ENCODE peak calls at places on chromosomes 11 and 22, in five cellular contexts. One of them, this sample, is unnamed. For H3K4me1 and H3K27me3, the result is how much of the 10 kb centered on the place peaks cover.

GRCh38 chr11:126700773-126701554 is 299.6 kb downstream of the KIRREL3 start:
- DNase-seq in small intestine: no peak
- DNase-seq in stomach: no peak
- DNase-seq in effector memory CD4-positive, alpha-beta T cell: no peak
- DNase-seq in spleen: no peak
- DNase-seq in this sample: no peak

GRCh38 chr11:73317373-73317772 is 9.3 kb downstream of the ARHGEF17 start:
- DNase-seq in small intestine: no peak
- DNase-seq in stomach: peak
- DNase-seq in effector memory CD4-positive, alpha-beta T cell: no peak
- DNase-seq in spleen: no peak
- DNase-seq in this sample: no peak

GRCh38 chr11:47394322-47395224 is 13.8 kb upstream of the SLC39A13 start:
- DNase-seq in small intestine: no peak
- DNase-seq in stomach: peak
- DNase-seq in effector memory CD4-positive, alpha-beta T cell: peak
- DNase-seq in spleen: peak
- DNase-seq in this sample: peak

GRCh38 chr11:130523166-130523565 is 74.7 kb downstream of the ADAMTS15 start:
- DNase-seq in small intestine: no peak
- DNase-seq in stomach: no peak
- DNase-seq in effector memory CD4-positive, alpha-beta T cell: no peak
- DNase-seq in spleen: no peak
- DNase-seq in this sample: no peak

GRCh38 chr11:36157151-36157519 is 132.1 kb downstream of the COMMD9 start:
- DNase-seq in small intestine: no peak
- DNase-seq in stomach: no peak
- DNase-seq in effector memory CD4-positive, alpha-beta T cell: no peak
- DNase-seq in spleen: no peak
- DNase-seq in this sample: no peak

GRCh38 chr11:93646399-93646798 is 15.1 kb upstream of the CEP295 start:
- DNase-seq in small intestine: no peak
- DNase-seq in stomach: no peak
- DNase-seq in effector memory CD4-positive, alpha-beta T cell: no peak
- DNase-seq in spleen: no peak
- DNase-seq in this sample: no peak

GRCh38 chr11:134554106-134554505 is 142.1 kb upstream of the B3GAT1 start:
- DNase-seq in small intestine: no peak
- DNase-seq in stomach: no peak
- DNase-seq in effector memory CD4-positive, alpha-beta T cell: no peak
- DNase-seq in spleen: no peak
- DNase-seq in this sample: no peak

GRCh38 chr11:75376175-75376574 is 23.1 kb upstream of the RPS3 start:
- DNase-seq in small intestine: no peak
- DNase-seq in stomach: no peak
- DNase-seq in effector memory CD4-positive, alpha-beta T cell: no peak
- DNase-seq in spleen: no peak
- DNase-seq in this sample: no peak

GRCh38 chr22:18126606-18127005 is 16.0 kb downstream of the TUBA8 start:
- DNase-seq in small intestine: no peak
- DNase-seq in stomach: no peak
- DNase-seq in effector memory CD4-positive, alpha-beta T cell: no peak
- DNase-seq in spleen: no peak
- DNase-seq in this sample: no peak

GRCh38 chr22:45842141-45842831 is 134.7 kb downstream of the WNT7B start:
- DNase-seq in small intestine: no peak
- DNase-seq in stomach: no peak
- DNase-seq in effector memory CD4-positive, alpha-beta T cell: no peak
- DNase-seq in spleen: no peak
- DNase-seq in this sample: no peak

GRCh38 chr11:118415739-118416068 is 14.3 kb downstream of the ATP5MG start:
- DNase-seq in small intestine: peak
- DNase-seq in stomach: peak
- DNase-seq in effector memory CD4-positive, alpha-beta T cell: no peak
- DNase-seq in spleen: no peak
- DNase-seq in this sample: no peak

GRCh38 chr11:118098996-118099837 is 12.5 kb upstream of the SMIM35 start:
- DNase-seq in small intestine: no peak
- DNase-seq in stomach: no peak
- DNase-seq in effector memory CD4-positive, alpha-beta T cell: no peak
- DNase-seq in spleen: no peak
- DNase-seq in this sample: no peak

GRCh38 chr22:37433786-37434185 is 6.5 kb upstream of the ELFN2 start:
- DNase-seq in small intestine: no peak
- DNase-seq in stomach: no peak
- DNase-seq in effector memory CD4-positive, alpha-beta T cell: no peak
- DNase-seq in spleen: no peak
- DNase-seq in this sample: no peak

GRCh38 chr11:8744423-8744822 is 61.8 kb downstream of the RPL27A start:
- DNase-seq in small intestine: no peak
- DNase-seq in stomach: no peak
- DNase-seq in effector memory CD4-positive, alpha-beta T cell: no peak
- DNase-seq in spleen: no peak
- DNase-seq in this sample: no peak

GRCh38 chr11:13207665-13208594 is 69.7 kb upstream of the BMAL1 start:
- DNase-seq in small intestine: peak
- DNase-seq in stomach: no peak
- DNase-seq in effector memory CD4-positive, alpha-beta T cell: no peak
- DNase-seq in spleen: no peak
- DNase-seq in this sample: peak

GRCh38 chr22:25853501-25853900 is 111.5 kb downstream of the MYO18B start:
- DNase-seq in small intestine: no peak
- DNase-seq in stomach: no peak
- DNase-seq in effector memory CD4-positive, alpha-beta T cell: no peak
- DNase-seq in spleen: no peak
- DNase-seq in this sample: no peak

GRCh38 chr11:57792060-57792541 is 30.5 kb downstream of the CTNND1 start:
- DNase-seq in small intestine: peak
- DNase-seq in stomach: peak
- DNase-seq in effector memory CD4-positive, alpha-beta T cell: peak
- DNase-seq in spleen: peak
- DNase-seq in this sample: peak

GRCh38 chr22:33597274-33597985 is 322.8 kb downstream of the LARGE1 start:
- DNase-seq in small intestine: no peak
- DNase-seq in stomach: no peak
- DNase-seq in effector memory CD4-positive, alpha-beta T cell: no peak
- DNase-seq in spleen: no peak
- DNase-seq in this sample: no peak

GRCh38 chr11:103266167-103266831 is 157.1 kb downstream of the DYNC2H1 start:
- DNase-seq in small intestine: no peak
- DNase-seq in stomach: no peak
- DNase-seq in effector memory CD4-positive, alpha-beta T cell: no peak
- DNase-seq in spleen: no peak
- DNase-seq in this sample: no peak

DNA sequence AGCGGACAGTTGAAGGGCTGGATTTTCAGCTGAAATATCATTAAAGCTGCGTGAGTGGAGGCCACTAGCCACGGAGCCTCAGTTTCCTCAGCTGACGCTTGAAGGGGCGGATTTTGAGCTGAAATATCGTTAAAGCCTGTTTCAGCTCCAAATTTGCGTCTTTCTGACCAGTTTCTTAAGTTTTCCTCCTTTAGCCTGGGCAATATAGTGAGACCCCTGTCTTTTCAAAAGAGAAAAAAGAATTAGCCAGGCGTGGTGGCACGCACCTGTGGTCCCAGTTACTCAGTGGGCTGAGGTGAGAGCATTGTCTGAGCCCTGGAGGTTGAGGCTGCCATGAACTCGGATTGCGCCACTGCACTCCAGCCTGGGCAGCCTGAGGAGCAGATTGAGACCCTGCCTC is 3.7 kb downstream of the AP2A2 start:
- DNase-seq in small intestine: no peak
- DNase-seq in stomach: no peak
- DNase-seq in effector memory CD4-positive, alpha-beta T cell: no peak
- DNase-seq in spleen: no peak
- DNase-seq in this sample: no peak
- H3K4me1 ChIP-seq in small intestine: under half
- H3K4me1 ChIP-seq in stomach: half or more
- H3K4me1 ChIP-seq in effector memory CD4-positive, alpha-beta T cell: under half
- H3K4me1 ChIP-seq in spleen: half or more
- H3K4me1 ChIP-seq in this sample: half or more

DNA sequence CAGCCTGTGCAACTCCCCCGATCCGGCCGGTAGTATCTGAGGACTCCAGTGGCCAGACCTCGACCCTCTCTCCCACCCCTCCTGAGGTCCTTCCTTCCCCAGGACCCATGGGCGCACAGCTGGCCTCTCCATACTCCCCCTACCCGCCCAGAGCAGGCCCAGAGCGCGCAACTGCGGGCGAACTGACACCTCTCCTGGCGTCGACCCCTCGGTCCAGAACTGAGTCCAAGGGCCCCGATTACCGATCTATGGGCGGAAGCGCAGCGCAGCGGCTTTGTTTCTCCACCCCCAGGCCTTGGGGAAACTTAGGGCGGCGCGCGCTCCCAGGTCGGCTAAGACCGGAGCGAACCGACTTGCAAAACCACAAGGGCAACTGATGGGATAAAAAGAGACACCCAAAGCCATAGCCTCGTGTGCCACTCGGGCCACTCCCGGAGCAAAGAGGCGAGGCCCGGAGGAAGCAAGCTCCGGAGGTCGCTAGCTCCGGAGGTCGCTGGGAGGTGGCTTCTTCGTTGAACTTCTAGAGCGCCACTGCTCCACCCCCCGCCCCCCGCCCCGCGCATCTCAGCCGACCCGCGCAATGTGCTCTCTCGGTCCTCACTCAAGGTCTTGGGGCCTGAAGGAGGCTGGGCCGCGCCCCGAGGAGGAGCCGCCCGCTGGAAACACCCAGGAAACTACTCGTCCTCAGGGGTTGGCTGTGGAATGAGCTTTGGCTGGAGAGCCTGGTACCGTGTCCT is 9.8 kb upstream of the ALX4 start:
- DNase-seq in small intestine: no peak
- DNase-seq in stomach: no peak
- DNase-seq in effector memory CD4-positive, alpha-beta T cell: no peak
- DNase-seq in spleen: peak
- DNase-seq in this sample: no peak
- H3K27me3 ChIP-seq in small intestine: half or more
- H3K27me3 ChIP-seq in stomach: half or more
- H3K27me3 ChIP-seq in effector memory CD4-positive, alpha-beta T cell: under half
- H3K27me3 ChIP-seq in spleen: half or more
- H3K27me3 ChIP-seq in this sample: under half

DNA sequence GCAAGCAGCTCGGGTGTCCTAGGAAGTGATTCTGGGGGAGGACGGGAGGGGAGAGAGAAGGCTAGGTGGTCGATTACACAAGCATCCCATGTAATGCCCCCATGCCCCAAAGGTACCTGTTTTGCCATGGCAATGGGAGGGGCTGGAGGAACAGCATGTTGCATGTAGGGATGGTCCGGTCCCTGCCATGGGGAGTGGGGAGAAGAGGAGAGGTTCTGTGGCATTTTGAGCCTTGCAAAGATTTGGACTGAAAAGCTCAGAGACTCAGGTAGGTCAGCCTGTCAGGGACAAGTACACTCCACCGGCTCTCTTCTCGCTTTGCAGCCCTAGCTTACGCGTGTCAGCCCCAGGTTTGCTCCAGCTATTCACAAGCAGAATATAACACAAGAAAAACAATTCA is 21.4 kb downstream of the APOL5 start:
- DNase-seq in small intestine: no peak
- DNase-seq in stomach: peak
- DNase-seq in effector memory CD4-positive, alpha-beta T cell: no peak
- DNase-seq in spleen: no peak
- DNase-seq in this sample: no peak
- H3K4me1 ChIP-seq in small intestine: under half
- H3K4me1 ChIP-seq in stomach: under half
- H3K4me1 ChIP-seq in effector memory CD4-positive, alpha-beta T cell: under half
- H3K4me1 ChIP-seq in spleen: under half
- H3K4me1 ChIP-seq in this sample: under half

GRCh38 chr22:49057910-49058309 is 769.8 kb downstream of the BRD1 start:
- DNase-seq in small intestine: no peak
- DNase-seq in stomach: no peak
- DNase-seq in effector memory CD4-positive, alpha-beta T cell: no peak
- DNase-seq in spleen: no peak
- DNase-seq in this sample: no peak

GRCh38 chr22:49064836-49065235 is 762.8 kb downstream of the BRD1 start:
- DNase-seq in small intestine: no peak
- DNase-seq in stomach: no peak
- DNase-seq in effector memory CD4-positive, alpha-beta T cell: no peak
- DNase-seq in spleen: no peak
- DNase-seq in this sample: no peak

GRCh38 chr22:49063040-49063329 is 764.7 kb downstream of the BRD1 start:
- DNase-seq in small intestine: no peak
- DNase-seq in stomach: no peak
- DNase-seq in effector memory CD4-positive, alpha-beta T cell: no peak
- DNase-seq in spleen: no peak
- DNase-seq in this sample: no peak

GRCh38 chr22:49066619-49067018 is 761.1 kb downstream of the BRD1 start:
- DNase-seq in small intestine: no peak
- DNase-seq in stomach: no peak
- DNase-seq in effector memory CD4-positive, alpha-beta T cell: no peak
- DNase-seq in spleen: no peak
- DNase-seq in this sample: no peak

GRCh38 chr22:49062155-49063039 is 765.3 kb downstream of the BRD1 start:
- DNase-seq in small intestine: peak
- DNase-seq in stomach: no peak
- DNase-seq in effector memory CD4-positive, alpha-beta T cell: no peak
- DNase-seq in spleen: no peak
- DNase-seq in this sample: no peak
- H3K27me3 ChIP-seq in small intestine: under half
- H3K27me3 ChIP-seq in stomach: under half
- H3K27me3 ChIP-seq in effector memory CD4-positive, alpha-beta T cell: under half
- H3K27me3 ChIP-seq in spleen: half or more
- H3K27me3 ChIP-seq in this sample: under half